ENCODE peak calls at places on chromosomes 5 and 9, in four cellular contexts. N is WTC11, F is K562, S is HepG2. W is an unnamed sample.

GRCh38 chr5:73135429-73136276 is 15.3 kb downstream of the TMEM171 start:
- DNase-seq in F (peak), S (peak), N (peak), W (peak)

GRCh38 chr9:79021084-79021483 is 550.7 kb upstream of the TLE4 start:
- DNase-seq in N (no peak), S (no peak), F (no peak), W (no peak)

GRCh38 chr9:93262537-93263310 is 78.8 kb downstream of the WNK2 start:
- DNase-seq in F (no peak), N (peak), S (no peak), W (peak)

GRCh38 chr5:159774476-159775031 is 141.7 kb upstream of the ADRA1B start:
- DNase-seq in F (no peak), N (no peak), S (no peak), W (no peak)

GRCh38 chr5:134079748-134080581 is 34.5 kb upstream of the TCF7 start:
- DNase-seq in N (no peak), S (no peak), F (no peak), W (no peak)

GRCh38 chr9:98807070-98807810 is at the start of gene GALNT12:
- DNase-seq in S (no peak), N (peak), F (peak), W (peak)

GRCh38 chr5:10278658-10279279 is 28.7 kb downstream of the CCT5 start:
- DNase-seq in N (no peak), F (no peak), S (no peak), W (no peak)

GRCh38 chr5:123036391-123037103 is at the start of gene PPIC:
- DNase-seq in N (peak), S (peak), F (peak), W (peak)

GRCh38 chr5:163563880-163564279 is 58.5 kb downstream of the MAT2B start:
- DNase-seq in F (no peak), S (no peak), N (no peak), W (no peak)

GRCh38 chr9:132800038-132800648 is 77.9 kb downstream of the AK8 start:
- DNase-seq in S (peak), N (peak), F (peak), W (peak)

GRCh38 chr9:98146101-98146991 is 27.3 kb upstream of the TRIM14 start:
- DNase-seq in N (no peak), S (peak), F (peak), W (peak)

GRCh38 chr5:11046160-11046559 is 285.1 kb upstream of the DAP start:
- DNase-seq in F (peak), N (peak), S (no peak), W (no peak)

GRCh38 chr5:150105898-150106615 is 19.7 kb upstream of the CSF1R start:
- DNase-seq in S (no peak), F (no peak), N (no peak), W (no peak)

GRCh38 chr5:68656936-68657857 is 436.6 kb upstream of the SLC30A5 start:
- DNase-seq in N (peak), S (no peak), F (no peak), W (no peak)

GRCh38 chr5:68658810-68659372 is 434.9 kb upstream of the SLC30A5 start:
- DNase-seq in F (no peak), N (no peak), S (no peak), W (no peak)

GRCh38 chr5:68659876-68660275 is 433.9 kb upstream of the SLC30A5 start:
- DNase-seq in N (no peak), S (no peak), F (no peak), W (no peak)

GRCh38 chr5:68662804-68663307 is 431.0 kb upstream of the SLC30A5 start:
- DNase-seq in N (no peak), F (no peak), S (no peak), W (no peak)

GRCh38 chr5:68661237-68661636 is 432.6 kb upstream of the SLC30A5 start:
- DNase-seq in F (peak), S (peak), N (peak), W (no peak)
- TF ChIP-seq CTCF in F (peak), S (peak), N (peak), W (peak)

DNA sequence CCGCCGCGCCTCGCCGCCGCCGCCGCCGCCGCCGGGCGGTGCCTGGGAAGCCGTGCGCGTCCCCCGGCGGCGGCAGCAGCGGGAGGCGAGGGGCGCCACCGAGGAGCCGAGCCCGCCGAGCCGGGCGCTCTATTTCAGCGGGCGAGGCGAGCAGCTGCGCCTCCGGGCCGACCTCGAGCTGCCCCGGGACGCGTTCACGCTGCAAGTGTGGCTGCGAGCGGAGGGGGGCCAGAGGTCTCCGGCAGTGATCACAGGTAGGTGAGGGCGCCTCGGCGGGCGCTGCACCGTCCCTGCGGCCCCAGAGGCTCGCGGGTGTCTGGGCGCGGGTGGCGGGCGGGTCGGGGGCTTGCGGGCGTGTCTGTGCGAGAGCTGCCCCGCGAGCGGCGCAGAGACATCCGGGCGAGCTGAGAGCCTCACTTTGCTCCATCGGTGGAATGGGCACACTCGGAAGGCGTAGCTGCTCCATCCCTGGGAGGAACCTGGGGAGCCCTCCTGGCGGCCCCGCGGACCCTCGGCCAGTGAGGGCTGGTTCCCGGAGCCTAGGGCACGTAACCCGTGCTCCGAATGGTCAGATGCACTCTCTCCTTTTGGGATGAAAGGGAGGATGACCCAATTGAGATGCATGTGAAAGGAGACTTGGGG is 864 bp downstream of the PAPPA start:
- DNase-seq in F (no peak), N (peak), S (no peak), W (peak)
- TF ChIP-seq FOXJ3 in F (no peak), N (no peak), S (no peak), W (no peak)

GRCh38 chr5:71982717-71983395 is 124.4 kb upstream of the MAP1B start:
- DNase-seq in F (no peak), S (no peak), N (no peak), W (no peak)

GRCh38 chr5:71986101-71986500 is 121.2 kb upstream of the MAP1B start:
- DNase-seq in F (no peak), N (no peak), S (no peak), W (no peak)

GRCh38 chr5:71988808-71989207 is 118.5 kb upstream of the MAP1B start:
- DNase-seq in F (no peak), N (no peak), S (peak), W (no peak)
- TF ChIP-seq CTCF in F (no peak), N (no peak), S (no peak), W (no peak)

GRCh38 chr9:127965953-127966352 is 14.8 kb downstream of the EEIG1 start:
- DNase-seq in F (no peak), S (no peak), N (no peak), W (peak)
- TF ChIP-seq FOXJ3 in F (no peak), S (no peak), N (no peak), W (no peak)

DNA sequence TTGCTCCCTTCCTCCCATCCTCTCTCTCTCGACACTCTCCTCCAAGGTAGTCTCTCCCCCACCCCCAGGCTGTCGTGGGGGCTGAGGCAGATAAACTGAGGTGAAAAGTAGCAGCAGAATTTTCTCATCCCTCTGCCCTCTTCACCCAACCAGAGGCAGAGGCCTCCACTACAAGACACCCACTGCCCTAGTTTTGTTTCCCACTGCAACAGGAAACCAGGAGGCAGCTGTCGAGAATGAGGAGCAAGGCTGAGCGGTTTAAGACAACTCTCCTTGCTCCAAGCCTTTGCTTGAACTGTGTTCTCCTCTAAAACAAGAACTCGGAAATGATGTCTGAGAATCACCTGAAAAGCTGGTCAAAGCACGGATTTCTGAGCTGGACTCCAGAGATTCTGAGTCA is 13.6 kb upstream of the GNA14 start:
- DNase-seq in F (no peak), S (no peak), N (no peak), W (no peak)
- TF ChIP-seq CTCF in F (no peak), S (no peak), N (no peak), W (no peak)

GRCh38 chr9:110528645-110529044 is 50.9 kb downstream of the SVEP1 start:
- DNase-seq in F (no peak), S (no peak), N (no peak), W (no peak)

GRCh38 chr9:110532908-110533665 is 46.5 kb downstream of the SVEP1 start:
- DNase-seq in F (no peak), S (no peak), N (no peak), W (no peak)

GRCh38 chr9:110536802-110537201 is 42.7 kb downstream of the SVEP1 start:
- DNase-seq in F (no peak), S (no peak), N (no peak), W (no peak)

GRCh38 chr9:110526426-110526825 is 53.1 kb downstream of the SVEP1 start:
- DNase-seq in N (no peak), S (no peak), F (no peak), W (no peak)

DNA sequence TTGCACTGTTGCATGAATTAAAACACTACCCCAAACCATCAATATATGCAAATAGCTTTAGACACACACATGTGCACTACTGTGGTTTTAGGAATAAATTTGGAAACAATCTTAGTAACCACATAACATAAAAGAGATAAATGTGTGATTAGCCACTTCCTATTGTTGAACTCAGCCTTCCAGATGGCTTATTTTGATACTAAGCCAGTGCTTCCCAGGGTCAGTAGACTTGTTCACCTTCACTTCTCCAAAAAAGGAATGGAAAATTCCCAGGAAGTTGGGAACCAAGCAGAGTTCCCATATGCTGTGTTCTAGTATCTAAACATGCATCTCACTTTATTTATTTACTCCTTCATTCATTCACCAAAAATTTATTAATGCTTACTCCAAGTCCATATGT is 47.8 kb downstream of the SVEP1 start:
- DNase-seq in N (no peak), F (no peak), S (no peak), W (no peak)
- TF ChIP-seq FOXJ3 in N (no peak), F (no peak), S (no peak), W (no peak)

DNA sequence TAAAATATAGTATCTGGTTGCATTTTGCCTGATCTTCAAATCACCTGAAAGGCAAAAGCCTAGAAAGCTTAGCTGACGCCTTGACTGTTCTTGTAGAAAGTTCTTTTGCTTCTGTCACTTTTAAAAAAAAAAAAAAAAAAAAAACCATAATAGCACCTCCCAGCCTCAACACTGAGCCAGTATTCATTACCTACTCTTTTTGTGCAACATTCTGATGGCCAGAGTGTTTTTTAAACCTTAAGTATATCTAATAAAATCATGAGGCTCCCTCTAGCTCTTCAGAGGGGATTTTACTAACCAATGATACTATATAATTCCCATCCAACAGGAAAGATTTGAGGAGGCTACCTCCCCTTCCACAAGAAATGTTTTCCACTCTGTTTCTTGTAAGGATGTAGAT is 3.9 kb downstream of the BNC2 start:
- DNase-seq in S (no peak), F (no peak), N (no peak), W (no peak)
- TF ChIP-seq CTCF in S (no peak), F (no peak), N (no peak), W (peak)

GRCh38 chr9:4365055-4365454 is 65.2 kb upstream of the GLIS3 start:
- DNase-seq in F (no peak), N (no peak), S (no peak), W (no peak)

GRCh38 chr9:4370501-4370900 is 70.6 kb upstream of the GLIS3 start:
- DNase-seq in F (no peak), S (no peak), N (no peak), W (no peak)

GRCh38 chr9:4362281-4362680 is 62.4 kb upstream of the GLIS3 start:
- DNase-seq in S (no peak), N (no peak), F (no peak), W (no peak)

GRCh38 chr9:4371108-4371507 is 71.2 kb upstream of the GLIS3 start:
- DNase-seq in F (no peak), N (no peak), S (no peak), W (no peak)

DNA sequence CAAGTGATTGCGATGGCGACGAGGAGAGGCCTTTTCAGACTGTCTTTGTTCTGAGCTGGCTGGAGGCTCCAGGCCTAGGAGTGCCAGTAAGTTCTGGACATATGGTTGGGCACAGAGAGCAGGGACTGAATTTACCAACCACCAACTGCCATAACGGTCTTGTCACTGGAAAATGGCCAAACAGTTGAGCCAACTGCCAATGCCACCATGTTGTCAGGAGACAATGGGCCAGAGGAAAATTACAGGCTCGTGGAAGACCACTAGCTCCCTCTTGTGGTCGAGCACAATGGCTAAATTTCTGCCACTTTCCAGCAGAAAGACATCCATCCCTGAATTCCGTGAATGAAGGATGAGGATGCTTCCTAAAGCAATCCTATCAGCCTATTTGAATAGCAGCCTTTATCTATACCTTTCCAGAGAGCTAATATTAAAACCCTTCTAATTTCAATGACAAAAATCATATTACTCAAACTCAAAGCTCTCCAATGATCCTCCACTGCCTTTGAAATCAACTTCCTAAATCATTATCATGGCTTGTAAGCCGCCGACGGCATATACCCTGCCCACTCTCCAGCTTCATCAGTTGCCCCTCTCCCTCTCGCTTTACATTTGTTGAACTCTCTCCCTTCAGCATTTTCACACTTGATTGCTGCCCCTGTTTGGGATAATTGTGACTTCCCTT is 66.9 kb upstream of the GLIS3 start:
- DNase-seq in N (peak), S (peak), F (peak), W (peak)
- TF ChIP-seq FOXJ3 in N (no peak), S (no peak), F (no peak), W (no peak)

GRCh38 chr5:131268758-131269370 is 5.0 kb downstream of the CDC42SE2 start:
- DNase-seq in F (no peak), S (no peak), N (no peak), W (no peak)

GRCh38 chr5:131262953-131263541 is 806 bp upstream of the CDC42SE2 start:
- DNase-seq in F (peak), N (no peak), S (no peak), W (peak)

GRCh38 chr5:131264453-131265200 is 774 bp downstream of the CDC42SE2 start:
- DNase-seq in S (no peak), N (peak), F (peak), W (peak)

GRCh38 chr5:131263648-131264452 is at the start of gene CDC42SE2:
- DNase-seq in F (peak), N (peak), S (peak), W (peak)

DNA sequence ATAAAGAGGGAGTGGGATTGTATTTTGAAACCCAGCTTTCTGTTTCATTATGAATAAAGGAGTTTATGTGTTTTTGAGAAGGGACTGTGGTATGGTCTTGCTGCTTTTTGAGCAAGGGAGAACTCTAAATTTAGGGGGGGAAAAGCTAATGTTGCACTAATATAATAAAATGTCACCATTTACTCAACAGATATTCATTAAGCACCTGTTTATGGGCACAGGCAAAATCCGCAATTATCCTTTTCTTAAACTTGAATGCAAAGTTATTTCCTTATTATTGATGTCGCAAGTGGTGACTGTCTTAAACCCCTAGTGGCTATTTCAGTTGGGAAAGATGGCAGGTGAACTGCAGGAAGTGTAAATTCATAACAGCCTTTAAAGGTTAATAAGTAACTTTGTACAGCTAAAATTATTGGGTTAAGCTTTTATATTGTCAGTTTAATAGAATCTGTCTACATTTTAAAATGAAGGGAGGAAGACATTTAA is 1.5 kb downstream of the CDC42SE2 start:
- DNase-seq in S (peak), N (no peak), F (peak), W (peak)
- TF ChIP-seq CTCF in S (peak), N (no peak), F (no peak), W (peak)

GRCh38 chr9:75532651-75533050 is 357.8 kb upstream of the PCSK5 start:
- DNase-seq in S (no peak), F (no peak), N (no peak), W (no peak)

GRCh38 chr9:75529463-75529862 is 361.0 kb upstream of the PCSK5 start:
- DNase-seq in S (no peak), N (no peak), F (no peak), W (no peak)

DNA sequence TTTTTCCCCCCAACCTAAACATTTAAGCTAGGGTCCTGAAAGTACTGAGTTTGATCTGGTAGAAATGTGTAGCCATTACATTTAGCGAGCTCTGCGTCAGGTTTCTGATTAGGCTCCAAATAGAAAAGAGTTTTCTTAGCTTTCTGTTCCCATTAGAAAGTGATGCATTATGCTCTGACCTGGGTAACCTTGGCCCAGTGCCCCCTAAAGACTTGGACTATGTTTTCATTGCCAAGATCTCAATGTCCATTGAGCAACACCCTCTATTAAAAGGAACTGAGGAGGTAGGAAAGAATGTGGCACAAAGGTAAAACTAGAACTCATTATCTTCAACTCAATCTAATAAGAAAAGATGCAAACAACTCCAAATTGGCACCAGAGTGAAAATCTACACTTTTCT is 358.9 kb upstream of the PCSK5 start:
- DNase-seq in N (no peak), S (no peak), F (no peak), W (no peak)
- TF ChIP-seq FOXJ3 in N (no peak), S (no peak), F (no peak), W (no peak)